ENCODE peak calls at places on chromosomes 6 and 20, in nine cellular contexts. One of them, this sample, is unnamed. For H3K4me1, the result is how much of the 10 kb centered on the place peaks cover.

GRCh38 chr20:57693002-57693582 is 16.7 kb downstream of the PMEPA1 start:
- DNase-seq in hepatocyte: peak
- DNase-seq in HCT116: peak
- DNase-seq in SK-N-SH: no peak
- DNase-seq in MM.1S: no peak
- DNase-seq in GM23248: no peak
- DNase-seq in PC-3: peak
- DNase-seq in OCI-LY7: peak
- DNase-seq in neural progenitor cell: no peak
- DNase-seq in this sample: peak

GRCh38 chr6:14831922-14832321 is 413.9 kb upstream of the JARID2 start:
- DNase-seq in hepatocyte: no peak
- DNase-seq in HCT116: no peak
- DNase-seq in GM23248: no peak
- DNase-seq in neural progenitor cell: peak
- DNase-seq in MM.1S: no peak
- DNase-seq in OCI-LY7: no peak
- DNase-seq in SK-N-SH: no peak
- DNase-seq in PC-3: no peak
- DNase-seq in this sample: no peak

GRCh38 chr6:132912273-132912672 is 97.9 kb downstream of the RPS12 start:
- DNase-seq in SK-N-SH: no peak
- DNase-seq in hepatocyte: no peak
- DNase-seq in MM.1S: no peak
- DNase-seq in HCT116: no peak
- DNase-seq in OCI-LY7: no peak
- DNase-seq in GM23248: no peak
- DNase-seq in neural progenitor cell: no peak
- DNase-seq in PC-3: peak
- DNase-seq in this sample: no peak

GRCh38 chr6:13378669-13379590 is 50.6 kb upstream of the TBC1D7 start:
- DNase-seq in GM23248: no peak
- DNase-seq in HCT116: no peak
- DNase-seq in OCI-LY7: peak
- DNase-seq in hepatocyte: peak
- DNase-seq in neural progenitor cell: no peak
- DNase-seq in PC-3: peak
- DNase-seq in SK-N-SH: no peak
- DNase-seq in MM.1S: peak
- DNase-seq in this sample: peak

GRCh38 chr20:13105864-13106457 is 97.2 kb downstream of the SPTLC3 start:
- DNase-seq in GM23248: peak
- DNase-seq in neural progenitor cell: peak
- DNase-seq in hepatocyte: peak
- DNase-seq in PC-3: peak
- DNase-seq in HCT116: peak
- DNase-seq in MM.1S: peak
- DNase-seq in SK-N-SH: peak
- DNase-seq in OCI-LY7: peak
- DNase-seq in this sample: peak

GRCh38 chr6:84618836-84619235 is 145.6 kb downstream of the TBX18 start:
- DNase-seq in PC-3: peak
- DNase-seq in MM.1S: no peak
- DNase-seq in OCI-LY7: no peak
- DNase-seq in HCT116: no peak
- DNase-seq in SK-N-SH: no peak
- DNase-seq in GM23248: peak
- DNase-seq in hepatocyte: no peak
- DNase-seq in neural progenitor cell: peak
- DNase-seq in this sample: peak

GRCh38 chr6:158418501-158418900 is 106.2 kb downstream of the TULP4 start:
- DNase-seq in MM.1S: no peak
- DNase-seq in hepatocyte: no peak
- DNase-seq in PC-3: no peak
- DNase-seq in GM23248: peak
- DNase-seq in HCT116: no peak
- DNase-seq in SK-N-SH: no peak
- DNase-seq in neural progenitor cell: no peak
- DNase-seq in OCI-LY7: no peak
- DNase-seq in this sample: no peak

GRCh38 chr20:61507778-61508177 is 255.7 kb downstream of the CDH4 start:
- DNase-seq in GM23248: no peak
- DNase-seq in HCT116: no peak
- DNase-seq in SK-N-SH: no peak
- DNase-seq in neural progenitor cell: no peak
- DNase-seq in OCI-LY7: no peak
- DNase-seq in MM.1S: no peak
- DNase-seq in PC-3: no peak
- DNase-seq in hepatocyte: no peak
- DNase-seq in this sample: no peak

GRCh38 chr6:162099685-162100084 is 627.9 kb downstream of the PRKN start:
- DNase-seq in MM.1S: no peak
- DNase-seq in HCT116: peak
- DNase-seq in SK-N-SH: no peak
- DNase-seq in neural progenitor cell: no peak
- DNase-seq in OCI-LY7: no peak
- DNase-seq in GM23248: peak
- DNase-seq in hepatocyte: peak
- DNase-seq in PC-3: peak
- DNase-seq in this sample: no peak

GRCh38 chr20:32458061-32458836 is 100.1 kb downstream of the ASXL1 start:
- DNase-seq in GM23248: no peak
- DNase-seq in hepatocyte: no peak
- DNase-seq in HCT116: no peak
- DNase-seq in neural progenitor cell: no peak
- DNase-seq in OCI-LY7: no peak
- DNase-seq in SK-N-SH: peak
- DNase-seq in PC-3: no peak
- DNase-seq in MM.1S: no peak
- DNase-seq in this sample: peak

GRCh38 chr6:42251911-42252637 is 34.4 kb upstream of the MRPS10 start:
- DNase-seq in GM23248: peak
- DNase-seq in hepatocyte: peak
- DNase-seq in OCI-LY7: no peak
- DNase-seq in PC-3: no peak
- DNase-seq in SK-N-SH: peak
- DNase-seq in HCT116: no peak
- DNase-seq in MM.1S: no peak
- DNase-seq in neural progenitor cell: no peak
- DNase-seq in this sample: no peak

GRCh38 chr6:89145962-89146747 is at the start of gene PM20D2:
- DNase-seq in neural progenitor cell: peak
- DNase-seq in GM23248: peak
- DNase-seq in HCT116: peak
- DNase-seq in SK-N-SH: peak
- DNase-seq in PC-3: peak
- DNase-seq in MM.1S: peak
- DNase-seq in OCI-LY7: peak
- DNase-seq in hepatocyte: peak
- DNase-seq in this sample: peak

GRCh38 chr6:15246217-15247211 is 645 bp downstream of the JARID2 start:
- DNase-seq in OCI-LY7: no peak
- DNase-seq in hepatocyte: no peak
- DNase-seq in SK-N-SH: no peak
- DNase-seq in GM23248: peak
- DNase-seq in PC-3: no peak
- DNase-seq in HCT116: no peak
- DNase-seq in MM.1S: peak
- DNase-seq in neural progenitor cell: peak
- DNase-seq in this sample: no peak

GRCh38 chr6:169777896-169778295 is 26.5 kb downstream of the ERMARD start:
- DNase-seq in neural progenitor cell: no peak
- DNase-seq in GM23248: no peak
- DNase-seq in hepatocyte: no peak
- DNase-seq in OCI-LY7: no peak
- DNase-seq in MM.1S: no peak
- DNase-seq in SK-N-SH: no peak
- DNase-seq in PC-3: no peak
- DNase-seq in HCT116: no peak
- DNase-seq in this sample: no peak

DNA sequence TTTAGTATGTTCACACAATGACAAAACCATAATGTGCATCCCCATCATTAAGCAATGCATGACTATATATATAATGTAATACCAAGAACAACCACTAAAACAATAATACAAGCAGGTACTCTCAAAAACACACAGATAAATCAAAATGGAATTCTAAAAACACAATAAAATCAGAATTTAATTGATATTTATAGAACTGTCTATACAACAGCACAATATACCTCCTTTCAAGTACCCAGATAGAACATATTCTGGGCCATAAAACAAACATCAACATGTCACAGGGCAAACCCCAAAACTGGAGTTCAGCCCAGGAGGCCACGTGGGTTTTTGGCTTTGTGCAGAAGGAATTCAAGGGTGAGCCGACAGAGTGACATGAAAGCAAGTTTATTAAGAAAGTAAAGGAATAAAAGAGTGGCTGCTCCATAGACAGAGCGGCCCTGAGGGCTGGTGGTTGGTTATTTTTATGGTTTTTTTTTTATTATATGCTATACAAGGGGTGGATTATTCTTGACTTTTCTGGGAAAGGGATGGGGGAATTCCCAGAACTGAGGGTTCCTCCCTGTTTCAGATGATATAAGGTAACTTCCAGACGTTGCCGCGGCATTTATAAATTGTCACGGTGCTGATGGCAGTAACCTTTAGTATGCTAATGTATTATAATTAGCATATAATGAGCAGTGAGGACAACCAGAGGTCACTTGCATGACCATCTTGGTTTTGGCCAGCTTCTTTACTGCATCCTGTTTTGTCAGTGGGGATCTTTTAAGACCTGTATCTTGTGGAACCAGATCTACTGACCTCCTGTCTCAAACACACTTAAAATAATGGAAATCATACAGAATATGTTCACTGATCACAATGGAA is 5.6 kb downstream of the RAB23 start:
- DNase-seq in SK-N-SH: no peak
- DNase-seq in PC-3: peak
- DNase-seq in neural progenitor cell: no peak
- DNase-seq in HCT116: no peak
- DNase-seq in OCI-LY7: no peak
- DNase-seq in hepatocyte: no peak
- DNase-seq in MM.1S: no peak
- DNase-seq in GM23248: peak
- DNase-seq in this sample: no peak
- TF ChIP-seq EZH2phosphoT487 in SK-N-SH: no peak
- TF ChIP-seq EZH2phosphoT487 in PC-3: no peak
- TF ChIP-seq EZH2phosphoT487 in neural progenitor cell: no peak
- TF ChIP-seq EZH2phosphoT487 in HCT116: no peak
- TF ChIP-seq EZH2phosphoT487 in OCI-LY7: no peak
- TF ChIP-seq EZH2phosphoT487 in hepatocyte: no peak
- TF ChIP-seq EZH2phosphoT487 in MM.1S: no peak
- TF ChIP-seq EZH2phosphoT487 in GM23248: no peak
- TF ChIP-seq EZH2phosphoT487 in this sample: no peak

GRCh38 chr20:53950031-53950430 is 120.4 kb downstream of the BCAS1 start:
- DNase-seq in SK-N-SH: no peak
- DNase-seq in MM.1S: no peak
- DNase-seq in HCT116: no peak
- DNase-seq in hepatocyte: no peak
- DNase-seq in OCI-LY7: no peak
- DNase-seq in neural progenitor cell: no peak
- DNase-seq in GM23248: peak
- DNase-seq in PC-3: no peak
- DNase-seq in this sample: no peak
- H2AFZ ChIP-seq in SK-N-SH: peak
- H2AFZ ChIP-seq in MM.1S: no peak
- H2AFZ ChIP-seq in HCT116: no peak
- H2AFZ ChIP-seq in hepatocyte: no peak
- H2AFZ ChIP-seq in OCI-LY7: no peak
- H2AFZ ChIP-seq in neural progenitor cell: no peak
- H2AFZ ChIP-seq in GM23248: peak
- H2AFZ ChIP-seq in PC-3: peak
- H2AFZ ChIP-seq in this sample: no peak

GRCh38 chr6:28248916-28249315 is 3.2 kb downstream of the ZKSCAN4 start:
- DNase-seq in MM.1S: no peak
- DNase-seq in hepatocyte: no peak
- DNase-seq in neural progenitor cell: no peak
- DNase-seq in PC-3: no peak
- DNase-seq in OCI-LY7: no peak
- DNase-seq in HCT116: no peak
- DNase-seq in SK-N-SH: no peak
- DNase-seq in GM23248: no peak
- DNase-seq in this sample: no peak

GRCh38 chr6:28240517-28240916 is 11.6 kb downstream of the ZKSCAN4 start:
- DNase-seq in OCI-LY7: no peak
- DNase-seq in hepatocyte: no peak
- DNase-seq in MM.1S: no peak
- DNase-seq in neural progenitor cell: no peak
- DNase-seq in HCT116: no peak
- DNase-seq in SK-N-SH: no peak
- DNase-seq in PC-3: no peak
- DNase-seq in GM23248: no peak
- DNase-seq in this sample: no peak

GRCh38 chr6:28245206-28245941 is 6.7 kb downstream of the ZKSCAN4 start:
- DNase-seq in SK-N-SH: no peak
- DNase-seq in hepatocyte: no peak
- DNase-seq in neural progenitor cell: no peak
- DNase-seq in HCT116: no peak
- DNase-seq in GM23248: no peak
- DNase-seq in PC-3: no peak
- DNase-seq in MM.1S: no peak
- DNase-seq in OCI-LY7: no peak
- DNase-seq in this sample: no peak

GRCh38 chr6:28239636-28240035 is 12.4 kb downstream of the ZKSCAN4 start:
- DNase-seq in SK-N-SH: no peak
- DNase-seq in OCI-LY7: no peak
- DNase-seq in hepatocyte: no peak
- DNase-seq in HCT116: no peak
- DNase-seq in PC-3: no peak
- DNase-seq in GM23248: no peak
- DNase-seq in neural progenitor cell: no peak
- DNase-seq in MM.1S: no peak
- DNase-seq in this sample: no peak

GRCh38 chr6:28243946-28244345 is 8.1 kb downstream of the ZKSCAN4 start:
- DNase-seq in SK-N-SH: no peak
- DNase-seq in OCI-LY7: no peak
- DNase-seq in neural progenitor cell: no peak
- DNase-seq in HCT116: no peak
- DNase-seq in MM.1S: no peak
- DNase-seq in GM23248: no peak
- DNase-seq in hepatocyte: no peak
- DNase-seq in PC-3: no peak
- DNase-seq in this sample: no peak
- H3K4me1 ChIP-seq in SK-N-SH: under half
- H3K4me1 ChIP-seq in OCI-LY7: under half
- H3K4me1 ChIP-seq in neural progenitor cell: under half
- H3K4me1 ChIP-seq in HCT116: under half
- H3K4me1 ChIP-seq in MM.1S: under half
- H3K4me1 ChIP-seq in GM23248: under half
- H3K4me1 ChIP-seq in hepatocyte: under half
- H3K4me1 ChIP-seq in PC-3: under half
- H3K4me1 ChIP-seq in this sample: under half

DNA sequence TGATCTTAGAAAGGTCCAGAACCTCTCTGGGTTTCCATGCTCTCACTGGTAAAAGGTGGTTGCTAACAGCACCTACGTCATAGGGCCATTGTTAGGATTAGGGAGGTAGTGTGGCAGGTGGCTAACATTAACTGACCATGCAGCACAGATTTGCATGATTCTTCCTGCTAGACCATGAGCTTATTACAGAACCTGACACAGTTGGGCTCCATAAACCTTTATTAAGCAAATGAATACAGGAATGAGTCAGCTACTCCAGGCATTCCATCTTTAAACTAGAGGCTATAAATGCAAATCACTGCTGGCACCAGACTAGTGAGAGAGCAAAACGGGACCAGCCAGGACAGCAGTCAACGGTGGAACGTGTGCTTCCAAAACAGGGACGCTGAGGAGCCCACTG is 440.2 kb downstream of the PTPRT start:
- DNase-seq in hepatocyte: peak
- DNase-seq in neural progenitor cell: no peak
- DNase-seq in GM23248: no peak
- DNase-seq in MM.1S: no peak
- DNase-seq in SK-N-SH: no peak
- DNase-seq in HCT116: no peak
- DNase-seq in OCI-LY7: no peak
- DNase-seq in PC-3: no peak
- DNase-seq in this sample: no peak
- TF ChIP-seq EZH2phosphoT487 in hepatocyte: no peak
- TF ChIP-seq EZH2phosphoT487 in neural progenitor cell: no peak
- TF ChIP-seq EZH2phosphoT487 in GM23248: no peak
- TF ChIP-seq EZH2phosphoT487 in MM.1S: no peak
- TF ChIP-seq EZH2phosphoT487 in SK-N-SH: no peak
- TF ChIP-seq EZH2phosphoT487 in HCT116: no peak
- TF ChIP-seq EZH2phosphoT487 in OCI-LY7: no peak
- TF ChIP-seq EZH2phosphoT487 in PC-3: no peak
- TF ChIP-seq EZH2phosphoT487 in this sample: no peak